ENCODE peak calls at places on chromosomes 1 and 21, in four cellular contexts. One of them, this sample, is unnamed.
A peak's percentile ranks its signal among the peaks of the same experiment; 100 is the strongest.

GRCh38 chr1:200487650-200488049 is 77.8 kb upstream of the ZNF281 start:
- DNase-seq in H54: no peak
- DNase-seq in substantia nigra: no peak
- DNase-seq in T-helper 1 cell: no peak
- DNase-seq in this sample: no peak

GRCh38 chr1:151156515-151156819 is at the start of gene TNFAIP8L2:
- DNase-seq in T-helper 1 cell: peak; percentile 54
- DNase-seq in substantia nigra: no peak
- DNase-seq in H54: no peak
- DNase-seq in this sample: peak; percentile 53

GRCh38 chr1:147618077-147618569 is 52.2 kb downstream of the ACP6 start:
- DNase-seq in H54: no peak
- DNase-seq in substantia nigra: no peak
- DNase-seq in T-helper 1 cell: no peak
- DNase-seq in this sample: no peak

GRCh38 chr1:225143001-225143400 is 213.5 kb downstream of the DNAH14 start:
- DNase-seq in H54: no peak
- DNase-seq in T-helper 1 cell: no peak
- DNase-seq in substantia nigra: no peak
- DNase-seq in this sample: no peak

GRCh38 chr21:34351786-34352241 is 12.0 kb upstream of the KCNE2 start:
- DNase-seq in substantia nigra: no peak
- DNase-seq in T-helper 1 cell: no peak
- DNase-seq in H54: peak; percentile 20
- DNase-seq in this sample: peak; percentile 23

GRCh38 chr1:17596651-17597509 is 57.4 kb downstream of the ARHGEF10L start:
- DNase-seq in substantia nigra: no peak
- DNase-seq in H54: no peak
- DNase-seq in T-helper 1 cell: no peak
- DNase-seq in this sample: no peak

GRCh38 chr21:25541042-25541441 is 66.2 kb downstream of the MRPL39 start:
- DNase-seq in T-helper 1 cell: no peak
- DNase-seq in substantia nigra: no peak
- DNase-seq in H54: no peak
- DNase-seq in this sample: no peak

GRCh38 chr1:23548704-23549143 is 10.6 kb downstream of the ID3 start:
- DNase-seq in T-helper 1 cell: no peak
- DNase-seq in substantia nigra: no peak
- DNase-seq in H54: no peak
- DNase-seq in this sample: no peak

GRCh38 chr1:29851666-29852065 is 615.3 kb downstream of the PTPRU start:
- DNase-seq in substantia nigra: no peak
- DNase-seq in H54: no peak
- DNase-seq in T-helper 1 cell: no peak
- DNase-seq in this sample: no peak

GRCh38 chr1:160550572-160551034 is 27.5 kb upstream of the SLAMF6 start:
- DNase-seq in substantia nigra: no peak
- DNase-seq in H54: no peak
- DNase-seq in T-helper 1 cell: no peak
- DNase-seq in this sample: no peak

GRCh38 chr1:44293761-44294315 is 61.2 kb downstream of the ERI3 start:
- DNase-seq in substantia nigra: no peak
- DNase-seq in T-helper 1 cell: no peak
- DNase-seq in H54: no peak
- DNase-seq in this sample: no peak

GRCh38 chr21:16945580-16945979 is 567.3 kb upstream of the CXADR start:
- DNase-seq in T-helper 1 cell: no peak
- DNase-seq in substantia nigra: no peak
- DNase-seq in H54: no peak
- DNase-seq in this sample: no peak

GRCh38 chr1:12450090-12450764 is 167.8 kb downstream of the DHRS3 start:
- DNase-seq in H54: no peak
- DNase-seq in T-helper 1 cell: no peak
- DNase-seq in substantia nigra: no peak
- DNase-seq in this sample: no peak

GRCh38 chr1:3714284-3714741 is 37.9 kb upstream of the CCDC27 start:
- DNase-seq in T-helper 1 cell: no peak
- DNase-seq in H54: no peak
- DNase-seq in substantia nigra: peak; percentile 68
- DNase-seq in this sample: no peak

GRCh38 chr1:110453829-110454228 is 2.9 kb downstream of the PROK1 start:
- DNase-seq in H54: no peak
- DNase-seq in substantia nigra: no peak
- DNase-seq in T-helper 1 cell: no peak
- DNase-seq in this sample: no peak

GRCh38 chr21:17598437-17598836 is 14.3 kb downstream of the BTG3 start:
- DNase-seq in substantia nigra: no peak
- DNase-seq in T-helper 1 cell: no peak
- DNase-seq in H54: no peak
- DNase-seq in this sample: no peak

GRCh38 chr1:212167098-212167497 is 118.1 kb upstream of the PPP2R5A start:
- DNase-seq in T-helper 1 cell: no peak
- DNase-seq in substantia nigra: no peak
- DNase-seq in H54: no peak
- DNase-seq in this sample: no peak

GRCh38 chr1:29653034-29653810 is 416.9 kb downstream of the PTPRU start:
- DNase-seq in substantia nigra: no peak
- DNase-seq in H54: no peak
- DNase-seq in T-helper 1 cell: no peak
- DNase-seq in this sample: no peak

GRCh38 chr1:171788696-171789095 is 7.2 kb downstream of the METTL13 start:
- DNase-seq in H54: peak; percentile 27
- DNase-seq in substantia nigra: no peak
- DNase-seq in T-helper 1 cell: no peak
- DNase-seq in this sample: no peak

GRCh38 chr1:222546548-222547259 is 1.2 kb downstream of the HHIPL2 start:
- DNase-seq in T-helper 1 cell: no peak
- DNase-seq in substantia nigra: no peak
- DNase-seq in H54: peak; percentile 79
- DNase-seq in this sample: no peak

GRCh38 chr1:24386241-24386640 is 27.3 kb downstream of the STPG1 start:
- DNase-seq in H54: no peak
- DNase-seq in substantia nigra: no peak
- DNase-seq in T-helper 1 cell: no peak
- DNase-seq in this sample: no peak